ENCODE peak calls at places on chromosome 2, in nine cellular contexts. D is ovary; X is HCT116; B is cardiac muscle cell; Y is CD8-positive, alpha-beta T cell; J is left lung; U is H9; L is upper lobe of left lung; Q is pancreas. Z is an unnamed sample.

GRCh38 chr2:227862741-227863588 is 8.5 kb upstream of the DAW1 start:
- DNase-seq in B (peak; percentile 93), J (no peak), D (no peak), L (peak; percentile 44), U (peak; percentile 66), Q (no peak), X (peak; percentile 90), Y (no peak), Z (no peak)

GRCh38 chr2:239790313-239790712 is 234.8 kb downstream of the NDUFA10 start:
- DNase-seq in D (no peak), L (peak; percentile 14), Y (no peak), U (peak; percentile 18), J (no peak), B (no peak), Q (no peak), X (no peak), Z (no peak)

GRCh38 chr2:222375798-222376197 is 48.5 kb upstream of the SGPP2 start:
- DNase-seq in Y (no peak), J (no peak), U (no peak), B (no peak), Q (no peak), D (no peak), X (no peak), L (no peak), Z (no peak)

GRCh38 chr2:136025057-136025973 is 39.9 kb upstream of the DARS1 start:
- DNase-seq in B (peak; percentile 80), X (peak; percentile 27), Y (peak; percentile 17), L (peak; percentile 84), Q (peak; percentile 59), U (peak; percentile 94), D (peak; percentile 48), J (peak; percentile 78), Z (no peak)

GRCh38 chr2:147385600-147385999 is 459.2 kb upstream of the ACVR2A start:
- DNase-seq in L (no peak), B (no peak), Q (no peak), U (no peak), J (no peak), X (no peak), D (no peak), Y (no peak), Z (no peak)

GRCh38 chr2:105104208-105104731 is 66.4 kb downstream of the MRPS9 start:
- DNase-seq in Y (no peak), B (peak; percentile 8), U (no peak), L (no peak), Q (no peak), J (no peak), D (no peak), X (no peak), Z (no peak)

GRCh38 chr2:178208817-178209216 is 14.5 kb downstream of the OSBPL6 start:
- DNase-seq in Y (no peak), Q (no peak), L (no peak), U (no peak), B (peak; percentile 30), D (no peak), J (no peak), X (no peak), Z (no peak)

GRCh38 chr2:128448331-128449225 is 129.9 kb upstream of the HS6ST1 start:
- DNase-seq in X (no peak), B (no peak), J (no peak), D (peak; percentile 54), L (no peak), Q (no peak), U (peak; percentile 13), Y (peak; percentile 8), Z (no peak)

GRCh38 chr2:30422437-30422805 is 24.6 kb upstream of the LCLAT1 start:
- DNase-seq in X (peak; percentile 37), Q (no peak), B (peak; percentile 56), D (no peak), U (no peak), Y (peak; percentile 77), J (no peak), L (peak; percentile 34), Z (peak; percentile 38)

GRCh38 chr2:168986544-168986943 is 44.6 kb downstream of the ABCB11 start:
- DNase-seq in Q (no peak), J (no peak), Y (no peak), D (no peak), U (no peak), L (no peak), X (no peak), B (no peak), Z (no peak)

GRCh38 chr2:168992026-168992425 is 39.1 kb downstream of the ABCB11 start:
- DNase-seq in J (no peak), X (no peak), L (no peak), U (no peak), Q (no peak), Y (no peak), B (no peak), D (no peak), Z (no peak)

GRCh38 chr2:168993538-168993937 is 37.6 kb downstream of the ABCB11 start:
- DNase-seq in D (no peak), U (no peak), B (no peak), X (no peak), J (no peak), L (no peak), Q (no peak), Y (no peak), Z (no peak)

GRCh38 chr2:168992591-168993349 is 38.4 kb downstream of the ABCB11 start:
- DNase-seq in Q (no peak), U (no peak), D (no peak), L (no peak), X (no peak), J (no peak), Y (no peak), B (peak; percentile 82), Z (no peak)

GRCh38 chr2:168988755-168989154 is 42.4 kb downstream of the ABCB11 start:
- DNase-seq in L (no peak), X (no peak), D (no peak), U (no peak), J (no peak), Q (no peak), B (no peak), Y (no peak), Z (no peak)
- H3K27ac ChIP-seq in L (no peak overlapping the region), X (no peak overlapping the region), D (no peak overlapping the region), U (no peak overlapping the region), J (no peak overlapping the region), Q (no peak overlapping the region), B (no peak overlapping the region), Y (no peak overlapping the region), Z (no peak overlapping the region)

DNA sequence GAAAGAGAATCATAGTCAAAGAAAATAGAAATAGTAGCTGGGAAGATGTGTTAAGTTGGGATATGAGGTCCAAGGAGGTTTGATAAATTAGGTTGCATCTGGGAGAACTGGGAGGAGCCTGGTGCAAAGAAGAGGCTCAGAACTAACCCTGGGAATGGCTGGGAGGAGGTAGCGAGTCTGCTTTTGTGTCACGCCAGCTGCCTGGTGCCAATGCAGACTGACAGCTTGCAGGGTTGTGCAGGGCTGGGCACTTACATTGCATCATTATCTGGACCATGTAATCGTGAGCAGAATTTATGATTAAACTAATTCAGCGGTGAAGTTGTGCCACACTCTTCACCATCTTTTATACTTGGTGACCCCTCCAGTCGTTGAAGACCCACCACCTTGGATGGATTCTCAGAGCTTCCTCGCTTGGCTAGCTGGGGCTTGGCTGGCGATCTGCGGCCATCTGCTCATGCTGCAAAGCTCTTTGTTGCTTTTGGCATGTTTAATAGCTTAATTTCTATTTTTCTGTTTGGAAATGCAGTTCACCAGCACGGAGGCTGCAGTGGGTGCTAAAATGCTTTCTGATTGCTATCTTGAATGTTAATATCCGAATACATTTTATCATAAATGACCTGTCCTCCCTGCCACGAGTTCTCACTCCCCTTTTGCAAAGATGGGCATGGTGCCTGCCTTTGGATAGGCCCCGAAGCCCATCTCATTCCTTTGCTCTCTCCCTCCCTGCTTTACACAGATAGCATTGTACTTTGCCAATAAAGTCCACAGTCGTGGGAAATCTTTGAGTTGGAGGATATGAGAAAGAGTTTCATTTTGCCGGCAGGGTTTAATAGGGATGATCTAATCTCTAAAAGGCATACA is 188.1 kb downstream of the PRKCE start:
- DNase-seq in X (no peak), Y (no peak), B (peak; percentile 58), J (no peak), L (no peak), D (peak; percentile 48), Q (no peak), U (no peak), Z (no peak)
- TF ChIP-seq CTCF in X (no peak), Y (no peak), B (no peak), J (no peak), L (no peak), D (no peak), Q (no peak), U (no peak), Z (no peak)

GRCh38 chr2:501130-501529 is 176.1 kb downstream of the TMEM18 start:
- DNase-seq in X (peak; percentile 19), Y (no peak), L (no peak), Q (no peak), J (no peak), B (no peak), U (no peak), D (no peak), Z (no peak)
- H3K9me3 ChIP-seq in X (no peaks in the 10 kb centered on the region), Y (no peaks in the 10 kb centered on the region), L (no peaks in the 10 kb centered on the region), Q (no peaks in the 10 kb centered on the region), J (no peaks in the 10 kb centered on the region), B (no peaks in the 10 kb centered on the region), U (no peaks in the 10 kb centered on the region), D (no peaks in the 10 kb centered on the region), Z (no peaks in the 10 kb centered on the region)

GRCh38 chr2:219219113-219219696 is 447 bp upstream of the ABCB6 start:
- DNase-seq in Y (no peak), D (peak; percentile 55), Q (no peak), U (peak; percentile 78), B (no peak), J (peak; percentile 36), L (no peak), X (no peak), Z (no peak)

GRCh38 chr2:219218279-219219112 is at the start of gene ABCB6:
- DNase-seq in X (peak; percentile 70), L (peak; percentile 97), J (peak; percentile 96), U (peak; percentile 94), B (peak; percentile 98), Q (peak; percentile 97), Y (peak; percentile 87), D (peak; percentile 100), Z (peak; percentile 86)

GRCh38 chr2:219221956-219222518 is 3.3 kb upstream of the ABCB6 start:
- DNase-seq in B (no peak), L (no peak), Q (no peak), Y (no peak), J (no peak), D (no peak), X (no peak), U (no peak), Z (no peak)

GRCh38 chr2:219219781-219220532 is 1.2 kb upstream of the ABCB6 start:
- DNase-seq in B (no peak), X (no peak), U (no peak), J (no peak), D (peak; percentile 50), Q (no peak), Y (no peak), L (no peak), Z (no peak)

DNA sequence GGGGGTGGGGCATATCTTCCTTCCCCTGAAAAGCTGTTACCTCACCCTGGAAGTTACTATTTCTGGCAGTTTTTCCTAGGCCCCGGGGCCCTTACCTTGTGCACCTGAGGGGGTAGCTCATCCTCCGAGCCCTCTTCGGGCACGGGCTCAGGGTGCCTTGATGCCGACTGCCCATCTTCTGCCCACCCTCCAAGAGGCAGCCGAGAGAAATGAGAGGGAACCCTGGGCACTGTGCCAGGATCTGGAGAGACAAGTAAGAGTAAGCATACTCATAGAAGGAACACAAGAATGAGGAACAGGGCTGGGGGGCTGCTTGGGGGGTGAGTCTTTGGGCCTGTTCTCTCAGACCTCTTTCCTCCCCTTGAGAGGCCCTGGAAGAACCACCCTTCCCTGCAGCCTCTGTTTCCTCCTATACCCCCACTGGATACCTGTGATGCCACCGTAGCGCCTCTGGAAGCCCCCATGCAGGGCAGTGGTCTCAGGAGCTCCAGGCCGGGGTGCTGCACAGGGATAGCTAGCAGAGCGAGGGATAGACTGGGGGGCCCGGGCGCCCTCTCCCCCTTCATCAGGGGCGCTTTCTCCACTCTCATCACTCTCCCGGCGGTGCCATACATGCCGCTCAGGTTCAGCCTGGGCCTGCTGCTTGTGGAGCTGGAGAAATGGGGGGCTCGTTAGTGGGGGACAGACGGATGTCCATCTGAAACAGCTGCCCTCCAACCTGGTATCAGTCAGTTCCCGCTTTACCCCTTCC is 2.1 kb upstream of the ABCB6 start:
- DNase-seq in D (peak; percentile 51), B (no peak), L (no peak), U (no peak), Q (no peak), J (no peak), Y (no peak), X (no peak), Z (no peak)
- H3K27ac ChIP-seq in D (no peak overlapping the region), B (no peak overlapping the region), L (no peak overlapping the region), U (no peak overlapping the region), Q (no peak overlapping the region), J (no peak overlapping the region), Y (no peak overlapping the region), X (no peak overlapping the region), Z (no peak overlapping the region)

Z was measured in CD4-positive, alpha-beta T cell.